ENCODE peak calls at places on chromosome 3, in seven cellular contexts. Y is WERI-Rb-1, M is B cell, O is left ventricle myocardium inferior, H is IMR-90, I is fibroblast of the aortic adventitia, W is cardiac muscle cell. V is an unnamed sample.

GRCh38 chr3:66224220-66224619 is 3.4 kb downstream of the SLC25A26 start:
- DNase-seq in I (no peak), O (no peak), Y (no peak), W (no peak), M (no peak), H (no peak), V (no peak)

GRCh38 chr3:38130219-38130618 is 6.7 kb downstream of the ACAA1 start:
- DNase-seq in M (no peak), O (no peak), W (no peak), Y (no peak), H (no peak), I (no peak), V (no peak)

GRCh38 chr3:119084371-119085069 is 49.9 kb upstream of the IGSF11 start:
- DNase-seq in M (no peak), Y (peak), O (no peak), I (no peak), W (no peak), H (no peak), V (no peak)

GRCh38 chr3:14274999-14275961 is 96.7 kb downstream of the LSM3 start:
- DNase-seq in H (no peak), Y (peak), M (peak), O (no peak), W (peak), I (no peak), V (no peak)

GRCh38 chr3:116188231-116188785 is 257.0 kb downstream of the LSAMP start:
- DNase-seq in Y (no peak), I (no peak), W (no peak), M (no peak), H (peak), O (no peak), V (no peak)

GRCh38 chr3:97464035-97464434 is 300.5 kb upstream of the ARL6 start:
- DNase-seq in O (no peak), W (no peak), I (no peak), Y (no peak), H (no peak), M (no peak), V (no peak)

GRCh38 chr3:105598047-105598796 is 231.5 kb downstream of the ALCAM start:
- DNase-seq in W (no peak), M (no peak), H (peak), I (peak), Y (no peak), O (no peak), V (no peak)

GRCh38 chr3:14482271-14482721 is 57.8 kb downstream of the GRIP2 start:
- DNase-seq in W (no peak), Y (no peak), O (peak), M (no peak), I (peak), H (no peak), V (no peak)

GRCh38 chr3:107633327-107634141 is 110.8 kb downstream of the BBX start:
- DNase-seq in W (no peak), I (peak), Y (no peak), M (peak), O (no peak), H (no peak), V (peak)

GRCh38 chr3:81439088-81439487 is 322.4 kb downstream of the GBE1 start:
- DNase-seq in W (no peak), Y (no peak), H (no peak), O (no peak), I (no peak), M (no peak), V (no peak)

GRCh38 chr3:66068255-66068654 is 29.5 kb upstream of the MAGI1 start:
- DNase-seq in M (no peak), O (no peak), Y (no peak), W (no peak), H (no peak), I (no peak), V (no peak)

GRCh38 chr3:122258757-122259371 is 66.2 kb upstream of the CSTA start:
- DNase-seq in O (peak), I (peak), Y (peak), M (peak), W (peak), H (peak), V (peak)

GRCh38 chr3:127420825-127421224 is 133.0 kb upstream of the PRR20G start:
- DNase-seq in I (no peak), H (no peak), M (no peak), W (peak), O (no peak), Y (peak), V (no peak)

GRCh38 chr3:57597240-57597972 is at the start of gene ARF4:
- DNase-seq in I (peak), M (peak), O (peak), H (peak), Y (peak), W (peak), V (peak)
- TF ChIP-seq CTCF in I (peak), M (peak), O (peak), H (peak), Y (no peak), W (peak), V (no peak)

GRCh38 chr3:134126153-134126552 is 96.4 kb upstream of the SLCO2A1 start:
- DNase-seq in W (no peak), I (no peak), O (no peak), H (no peak), M (no peak), Y (no peak), V (no peak)
- TF ChIP-seq CTCF in W (peak), I (peak), O (no peak), H (no peak), M (no peak), Y (peak), V (no peak)

GRCh38 chr3:142680710-142681109 is 43.1 kb upstream of the TRPC1 start:
- DNase-seq in M (no peak), W (no peak), I (peak), O (no peak), Y (no peak), H (no peak), V (no peak)
- TF ChIP-seq CTCF in M (no peak), W (no peak), I (no peak), O (no peak), Y (no peak), H (no peak), V (no peak)

DNA sequence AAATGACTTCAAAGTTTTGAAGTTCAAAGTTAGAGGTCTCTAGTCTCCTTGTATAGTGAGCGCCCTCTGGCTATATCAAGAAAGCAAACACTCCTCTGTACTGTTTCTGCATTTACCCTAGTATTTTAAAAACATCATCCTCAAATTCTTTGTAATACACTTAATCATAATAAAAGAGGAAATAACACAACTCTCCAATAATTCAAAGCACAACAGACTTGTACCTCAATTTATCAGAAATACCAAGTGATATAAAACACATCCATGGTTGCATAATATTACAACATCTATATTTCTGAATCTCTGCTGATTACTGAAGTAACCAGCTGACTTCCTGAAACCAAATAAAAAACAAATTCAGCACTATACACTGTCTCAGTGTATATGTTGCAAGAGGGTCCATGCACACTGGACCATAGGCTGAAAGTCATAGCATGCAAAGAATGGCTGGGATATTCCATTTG is 12.5 kb downstream of the PLOD2 start:
- DNase-seq in Y (no peak), I (peak), O (no peak), M (no peak), H (peak), W (no peak), V (no peak)
- TF ChIP-seq CTCF in Y (peak), I (peak), O (peak), M (no peak), H (peak), W (peak), V (no peak)

DNA sequence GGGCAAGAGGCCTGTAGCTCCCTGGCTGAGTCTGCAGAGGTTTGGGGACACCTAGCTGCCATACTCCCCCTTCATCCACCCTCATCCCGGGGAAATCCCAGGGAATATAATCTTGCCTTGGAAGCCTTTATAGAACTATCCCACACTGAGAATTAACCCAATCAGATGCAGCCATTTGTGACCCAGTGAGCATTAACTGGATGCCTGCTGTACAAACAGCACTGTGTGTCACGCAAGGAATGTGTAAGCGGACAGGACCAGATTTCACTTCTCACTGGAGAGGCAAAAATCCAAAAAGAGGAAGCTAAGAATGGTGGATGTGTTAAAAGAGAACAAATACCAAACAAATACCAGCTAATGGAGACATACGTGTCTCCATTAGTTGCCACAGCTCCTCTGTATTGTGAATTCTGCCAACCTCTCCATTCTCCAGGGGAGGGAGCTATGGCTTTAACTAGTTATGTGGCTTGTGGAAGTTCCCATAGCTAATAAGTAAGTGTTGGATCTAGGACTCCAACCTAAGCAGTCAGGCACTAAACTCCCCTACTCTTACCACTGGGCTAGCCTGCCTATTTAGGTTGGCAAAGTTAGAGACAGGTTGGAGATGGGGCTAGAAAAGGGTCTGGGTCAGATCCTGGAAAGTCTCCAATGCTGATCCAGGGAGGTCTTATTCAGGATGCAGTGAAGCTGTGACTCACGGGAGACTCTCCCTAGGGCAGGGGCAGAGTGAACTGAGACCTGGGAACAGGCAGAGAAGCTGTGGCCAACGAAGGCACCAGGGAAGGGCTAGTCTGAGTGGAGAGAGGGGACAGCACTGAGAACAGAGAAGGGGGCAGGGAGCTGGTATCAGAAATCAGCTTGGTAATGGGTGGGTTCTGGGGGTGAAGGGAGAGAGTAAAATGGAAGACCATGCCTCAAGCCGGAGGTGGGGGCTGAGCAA is 2.5 kb downstream of the LTF start:
- DNase-seq in M (no peak), H (peak), W (no peak), I (peak), O (no peak), Y (no peak), V (no peak)
- TF ChIP-seq CTCF in M (no peak), H (peak), W (peak), I (peak), O (peak), Y (peak), V (no peak)

DNA sequence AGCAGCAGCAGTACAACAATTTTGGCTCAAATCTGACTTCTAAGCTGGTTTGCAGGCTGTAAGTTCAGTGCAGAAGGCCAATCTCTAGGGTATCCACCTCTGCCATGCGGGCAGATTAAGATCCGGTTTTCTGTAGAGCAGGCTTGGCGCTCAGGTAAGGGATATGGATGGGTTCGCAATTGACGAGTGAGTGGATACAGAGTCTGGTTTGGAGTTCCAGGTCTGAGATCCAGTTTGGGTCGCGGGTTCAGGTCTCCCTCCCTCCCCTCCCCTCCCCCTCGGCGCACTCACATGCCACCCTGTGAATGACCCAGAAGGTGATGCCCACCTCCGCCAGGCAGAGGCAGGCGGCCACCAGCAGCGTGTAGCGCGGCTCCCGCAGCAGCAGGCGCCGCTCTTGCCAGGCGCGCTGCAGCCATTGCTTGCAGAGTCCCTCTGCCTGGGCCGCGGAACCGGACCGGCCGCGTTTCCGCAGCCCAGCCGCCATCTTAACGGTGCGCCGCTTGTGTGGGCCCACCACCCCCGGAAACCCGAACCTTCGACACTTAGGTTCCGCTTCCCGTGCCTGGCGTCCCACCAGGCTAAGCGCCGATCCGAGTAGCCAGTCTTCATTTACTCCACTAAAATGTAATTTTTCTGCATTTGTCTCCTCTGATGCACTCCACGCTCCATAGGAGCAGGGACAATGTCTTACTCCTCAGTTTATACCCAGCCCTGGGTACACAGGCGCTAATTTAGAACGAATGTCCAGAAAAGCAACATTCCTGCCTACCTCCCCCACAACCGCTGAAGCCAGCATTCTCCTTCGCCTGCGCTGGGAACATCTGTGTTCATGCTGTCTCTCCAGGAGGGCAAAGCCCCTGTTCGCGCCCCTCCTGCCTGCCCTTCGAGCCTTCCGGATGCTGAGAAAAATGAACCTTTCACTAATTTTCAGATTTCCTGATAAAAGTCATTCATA is at the start of gene ALG3:
- DNase-seq in H (peak), I (peak), W (peak), M (peak), Y (peak), O (peak), V (peak)
- TF ChIP-seq CTCF in H (no peak), I (no peak), W (no peak), M (no peak), Y (no peak), O (no peak), V (no peak)